ENCODE peak calls at places on chromosomes 4 and X, in four cellular contexts. I is heart left ventricle; T is cardiac muscle cell; E is CD8-positive, alpha-beta T cell. X is an unnamed sample.

GRCh38 chr4:119559044-119559647 is 69.5 kb downstream of the PDE5A start:
- DNase-seq in I (no peak), T (peak), E (no peak), X (no peak)

GRCh38 chr4:113474017-113474416 is 287.5 kb downstream of the CAMK2D start:
- DNase-seq in I (no peak), T (peak), E (no peak), X (no peak)

GRCh38 chrX:71558920-71559319 is 19.3 kb upstream of the GCNA start:
- DNase-seq in I (no peak), T (no peak), E (no peak), X (no peak)

GRCh38 chrX:1412551-1413161 is 20.7 kb upstream of the SLC25A6 start:
- DNase-seq in I (no peak), T (no peak), E (no peak), X (no peak)

GRCh38 chr4:185143596-185143969 is 517 bp downstream of the SLC25A4 start:
- DNase-seq in I (peak), T (peak), E (peak), X (no peak)

GRCh38 chr4:61397174-61397573 is 197.0 kb downstream of the ADGRL3 start:
- DNase-seq in I (no peak), T (peak), E (no peak), X (no peak)

GRCh38 chr4:137994858-137995257 is 247.3 kb downstream of the SLC7A11 start:
- DNase-seq in I (no peak), T (no peak), E (no peak), X (no peak)

GRCh38 chr4:156888762-156889161 is 82.8 kb downstream of the PDGFC start:
- DNase-seq in I (no peak), T (peak), E (no peak), X (no peak)

GRCh38 chr4:78297075-78297815 is 240.1 kb downstream of the FRAS1 start:
- DNase-seq in I (no peak), T (peak), E (no peak), X (no peak)

GRCh38 chr4:165385124-165385523 is 6.3 kb downstream of the CPE start:
- DNase-seq in I (no peak), T (no peak), E (no peak), X (no peak)

GRCh38 chr4:73450398-73451004 is 14.5 kb downstream of the AFP start:
- DNase-seq in I (peak), T (peak), E (no peak), X (no peak)

GRCh38 chr4:94076498-94076897 is 131.2 kb upstream of the SMARCAD1 start:
- DNase-seq in I (no peak), T (no peak), E (no peak), X (no peak)

GRCh38 chr4:82509029-82509428 is 52.8 kb downstream of the TMEM150C start:
- DNase-seq in I (no peak), T (no peak), E (no peak), X (no peak)

GRCh38 chr4:36551697-36552214 is 270.3 kb downstream of the DTHD1 start:
- DNase-seq in I (no peak), T (no peak), E (no peak), X (no peak)

GRCh38 chr4:174910271-174910670 is 7.9 kb upstream of the ADAM29 start:
- DNase-seq in I (no peak), T (no peak), E (no peak), X (no peak)

GRCh38 chrX:65241059-65241721 is 264.9 kb upstream of the ZC4H2 start:
- DNase-seq in I (no peak), T (no peak), E (no peak), X (no peak)

GRCh38 chrX:150513564-150513963 is 54.9 kb upstream of the MTM1 start:
- DNase-seq in I (no peak), T (no peak), E (no peak), X (no peak)

GRCh38 chr4:61528595-61528994 is 328.5 kb downstream of the ADGRL3 start:
- DNase-seq in I (no peak), T (no peak), E (no peak), X (no peak)

GRCh38 chr4:170348945-170349344 is 259.2 kb upstream of the AADAT start:
- DNase-seq in I (no peak), T (no peak), E (no peak), X (no peak)

GRCh38 chr4:75633846-75634245 is 3.5 kb upstream of the CDKL2 start:
- DNase-seq in I (no peak), T (peak), E (no peak), X (no peak)

GRCh38 chrX:133171962-133172708 is 46.0 kb downstream of the TFDP3 start:
- DNase-seq in I (no peak), T (peak), E (no peak), X (no peak)

GRCh38 chr4:183182873-183183725 is 84.0 kb downstream of the WWC2 start:
- DNase-seq in I (no peak), T (peak), E (no peak), X (no peak)

GRCh38 chr4:175443547-175443946 is 368.5 kb downstream of the GPM6A start:
- DNase-seq in I (no peak), T (no peak), E (no peak), X (no peak)

GRCh38 chr4:27921236-27921635 is 1060.6 kb downstream of the STIM2 start:
- DNase-seq in I (no peak), T (peak), E (no peak), X (no peak)

GRCh38 chr4:27702710-27703431 is 842.2 kb downstream of the STIM2 start:
- DNase-seq in I (no peak), T (no peak), E (no peak), X (no peak)

GRCh38 chr4:80011636-80012236 is 61.3 kb downstream of the ANTXR2 start:
- DNase-seq in I (no peak), T (peak), E (no peak), X (no peak)

GRCh38 chrX:9291666-9292065 is 173.2 kb upstream of the TBL1X start:
- DNase-seq in I (no peak), T (no peak), E (no peak), X (peak)

GRCh38 chrX:155768036-155768769 is 112.9 kb upstream of the VAMP7 start:
- DNase-seq in I (no peak), T (peak), E (no peak), X (no peak)

GRCh38 chr4:54322817-54323417 is 93.8 kb downstream of the PDGFRA start:
- DNase-seq in I (peak), T (peak), E (peak), X (peak)

DNA sequence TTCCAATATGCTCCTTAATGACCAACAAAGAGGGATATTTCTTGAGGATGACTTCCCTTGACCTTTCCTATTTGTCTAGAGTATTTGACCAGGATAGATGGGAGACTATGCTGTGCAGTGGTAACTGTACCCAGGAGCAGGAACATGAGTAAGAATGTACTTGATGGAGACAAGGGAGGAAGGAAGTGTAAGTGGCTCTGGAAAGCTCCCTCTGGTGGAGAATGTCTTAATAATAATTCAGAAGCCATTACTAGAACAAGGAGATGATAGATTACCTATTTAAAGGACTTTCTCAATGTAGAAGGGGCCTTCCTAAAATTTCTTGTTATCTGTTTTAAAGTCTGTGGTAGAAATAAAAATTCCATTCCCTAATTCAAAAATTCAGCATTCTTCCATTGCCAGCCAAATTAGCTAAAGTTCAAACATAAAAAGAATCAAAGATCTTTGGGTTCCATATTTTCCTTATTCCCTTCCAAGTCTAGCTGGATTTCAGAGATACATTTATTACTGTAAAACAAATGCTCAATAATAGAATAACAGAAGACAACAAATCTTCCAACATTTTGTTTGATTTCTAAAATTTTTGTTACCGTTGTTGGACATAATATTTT is 83.8 kb downstream of the GRID2 start:
- DNase-seq in I (no peak), T (peak), E (no peak), X (no peak)
- TF ChIP-seq CTCF in I (peak), T (peak), E (no peak), X (peak)

DNA sequence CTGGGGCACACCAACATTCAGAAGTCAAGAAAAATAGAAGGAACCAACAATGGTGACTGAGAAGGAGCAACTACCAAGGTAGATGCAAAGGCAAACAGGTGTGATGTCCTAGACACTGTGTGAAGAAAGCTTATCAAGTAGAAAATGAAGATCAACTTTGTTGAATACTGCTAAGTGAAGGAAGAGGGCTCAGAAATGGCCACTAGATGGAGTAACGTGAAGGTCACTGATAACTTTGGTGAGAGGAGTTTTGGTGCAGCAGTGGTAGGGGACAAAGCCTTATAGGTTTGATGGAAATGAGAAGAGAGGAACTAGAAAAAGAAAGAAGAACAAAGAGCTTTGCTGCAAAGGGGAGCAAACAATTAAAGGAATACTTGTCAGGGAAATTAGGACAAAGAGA is 23.5 kb downstream of the OTC start:
- DNase-seq in I (no peak), T (peak), E (no peak), X (no peak)
- TF ChIP-seq CTCF in I (no peak), T (peak), E (no peak), X (peak)

DNA sequence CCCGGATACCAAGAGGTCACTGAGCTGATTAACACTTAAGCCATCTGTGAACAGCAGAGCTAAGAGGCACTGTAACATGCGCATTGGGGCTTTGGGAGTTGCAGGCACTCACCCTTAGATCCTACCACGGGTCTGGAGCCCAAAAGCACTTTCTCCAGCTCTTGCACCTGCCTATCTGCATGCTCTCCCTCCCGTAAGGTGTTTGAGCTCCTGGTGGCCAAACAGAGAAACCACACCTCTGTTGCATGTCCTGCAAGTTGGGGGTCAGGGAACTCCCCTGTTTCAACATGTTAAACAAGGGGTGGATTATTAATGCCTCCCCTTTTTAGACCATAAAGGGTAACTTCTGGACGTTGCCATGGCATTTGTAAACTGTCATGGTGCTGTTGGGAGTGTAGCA is 49.8 kb downstream of the GYPA start:
- DNase-seq in I (no peak), T (no peak), E (no peak), X (no peak)
- TF ChIP-seq CTCF in I (no peak), T (no peak), E (no peak), X (no peak)

GRCh38 chr4:143337600-143338287 is 1.1 kb downstream of the GAB1 start:
- DNase-seq in I (peak), T (peak), E (no peak), X (no peak)

GRCh38 chr4:143339497-143339896 is 2.8 kb downstream of the GAB1 start:
- DNase-seq in I (no peak), T (no peak), E (no peak), X (no peak)

GRCh38 chr4:143338313-143338712 is 1.6 kb downstream of the GAB1 start:
- DNase-seq in I (no peak), T (no peak), E (no peak), X (no peak)

GRCh38 chr4:143335979-143336827 is 473 bp upstream of the GAB1 start:
- DNase-seq in I (peak), T (peak), E (no peak), X (peak)

DNA sequence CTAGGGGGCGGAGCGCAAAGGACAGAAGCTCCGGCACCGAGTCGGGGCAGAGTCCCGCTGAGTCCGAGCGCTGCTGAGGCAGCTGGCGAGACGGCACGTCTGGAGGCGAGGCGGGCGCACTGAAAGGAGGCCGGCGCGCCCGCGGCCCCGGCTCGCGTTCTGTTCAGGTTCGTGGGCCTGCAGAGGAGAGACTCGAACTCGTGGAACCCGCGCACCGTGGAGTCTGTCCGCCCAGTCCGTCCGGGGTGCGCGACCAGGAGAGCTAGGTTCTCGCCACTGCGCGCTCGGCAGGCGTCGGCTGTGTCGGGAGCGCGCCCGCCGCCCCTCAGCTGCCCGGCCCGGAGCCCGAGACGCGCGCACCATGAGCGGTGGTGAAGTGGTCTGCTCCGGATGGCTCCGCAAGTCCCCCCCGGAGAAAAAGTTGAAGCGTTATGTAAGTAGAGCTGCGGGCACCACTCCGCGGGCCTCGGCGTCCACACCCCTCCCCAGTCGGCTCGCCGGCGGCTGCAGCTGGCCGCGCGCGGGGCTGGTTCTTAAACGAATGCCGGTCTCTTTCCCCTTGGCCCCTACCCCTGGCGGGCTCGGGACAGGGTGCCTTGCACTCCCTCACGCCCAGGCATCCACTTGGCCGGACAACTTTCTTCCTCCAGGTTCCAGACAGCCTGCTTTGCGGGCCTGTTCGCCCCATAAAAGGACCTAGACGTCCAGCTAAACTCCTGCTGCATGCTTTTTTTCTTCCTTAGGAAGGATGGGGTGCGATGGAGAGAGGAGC is at the start of gene GAB1:
- DNase-seq in I (peak), T (peak), E (peak), X (peak)
- TF ChIP-seq CTCF in I (no peak), T (peak), E (no peak), X (peak)

GRCh38 chrX:96182366-96182765 is 502.3 kb upstream of the DIAPH2 start:
- DNase-seq in I (no peak), T (peak), E (no peak), X (no peak)

GRCh38 chrX:96181571-96181970 is 503.1 kb upstream of the DIAPH2 start:
- DNase-seq in I (no peak), T (no peak), E (no peak), X (no peak)

GRCh38 chrX:96183843-96184242 is 500.8 kb upstream of the DIAPH2 start:
- DNase-seq in I (no peak), T (peak), E (no peak), X (no peak)
- TF ChIP-seq CTCF in I (peak), T (peak), E (no peak), X (peak)

X was measured in progenitor cell of endocrine pancreas.